ENCODE peak calls at places on chromosomes 16 and 17, in eight cellular contexts. M, N, X, P, S, O, U and I are unnamed samples. For H3K4me1 and H3K36me3, the result is how much of the 10 kb centered on the place peaks cover.

GRCh38 chr17:31674717-31675349 is 184.2 kb downstream of the COPRS start:
- DNase-seq in M (peak), N (no peak), X (no peak), P (no peak), S (no peak), O (peak), U (no peak), I (no peak)

GRCh38 chr16:46972971-46973456 is 460 bp downstream of the DNAJA2 start:
- DNase-seq in M (peak), N (no peak), X (peak), P (peak), S (peak), O (peak), U (peak), I (peak)

GRCh38 chr16:58329147-58329546 is 34.3 kb upstream of the PRSS54 start:
- DNase-seq in M (peak), N (no peak), X (no peak), P (no peak), S (no peak), O (no peak), U (no peak), I (no peak)

GRCh38 chr16:16033208-16033717 is 83.8 kb downstream of the ABCC1 start:
- DNase-seq in M (no peak), N (no peak), X (no peak), P (no peak), S (no peak), O (no peak), U (no peak), I (no peak)

GRCh38 chr17:73591278-73592078 is 52.8 kb downstream of the SDK2 start:
- DNase-seq in M (no peak), N (no peak), X (peak), P (peak), S (no peak), O (no peak), U (no peak), I (peak)

GRCh38 chr17:61562287-61562686 is 28.7 kb downstream of the NACA2 start:
- DNase-seq in M (no peak), N (no peak), X (no peak), P (no peak), S (no peak), O (no peak), U (no peak), I (no peak)

GRCh38 chr17:6408271-6408670 is 26.6 kb downstream of the AIPL1 start:
- DNase-seq in M (no peak), N (no peak), X (no peak), P (no peak), S (no peak), O (no peak), U (peak), I (no peak)

GRCh38 chr16:9607512-9608230 is 516.2 kb downstream of the HAPSTR1 start:
- DNase-seq in M (no peak), N (no peak), X (no peak), P (no peak), S (no peak), O (no peak), U (no peak), I (no peak)

GRCh38 chr16:58345574-58346354 is 46.5 kb upstream of the GINS3 start:
- DNase-seq in M (no peak), N (no peak), X (no peak), P (no peak), S (no peak), O (no peak), U (no peak), I (no peak)

GRCh38 chr16:71367243-71367976 is 8.9 kb downstream of the CALB2 start:
- DNase-seq in M (peak), N (no peak), X (no peak), P (peak), S (no peak), O (peak), U (no peak), I (no peak)

GRCh38 chr16:56246051-56246817 is 54.9 kb downstream of the GNAO1 start:
- DNase-seq in M (peak), N (no peak), X (no peak), P (no peak), S (no peak), O (no peak), U (peak), I (no peak)

GRCh38 chr17:80457236-80457856 is 19.1 kb downstream of the NPTX1 start:
- DNase-seq in M (no peak), N (no peak), X (no peak), P (no peak), S (no peak), O (no peak), U (no peak), I (no peak)

GRCh38 chr17:49746791-49747490 is 17.0 kb downstream of the FAM117A start:
- DNase-seq in M (no peak), N (no peak), X (no peak), P (peak), S (no peak), O (no peak), U (no peak), I (no peak)

GRCh38 chr17:49749730-49750129 is 14.2 kb downstream of the FAM117A start:
- DNase-seq in M (no peak), N (no peak), X (no peak), P (no peak), S (no peak), O (no peak), U (no peak), I (no peak)

GRCh38 chr17:49748791-49749190 is 15.1 kb downstream of the FAM117A start:
- DNase-seq in M (no peak), N (no peak), X (no peak), P (peak), S (no peak), O (no peak), U (no peak), I (no peak)

GRCh38 chr17:49748223-49748622 is 15.7 kb downstream of the FAM117A start:
- DNase-seq in M (no peak), N (no peak), X (no peak), P (no peak), S (no peak), O (no peak), U (no peak), I (no peak)

DNA sequence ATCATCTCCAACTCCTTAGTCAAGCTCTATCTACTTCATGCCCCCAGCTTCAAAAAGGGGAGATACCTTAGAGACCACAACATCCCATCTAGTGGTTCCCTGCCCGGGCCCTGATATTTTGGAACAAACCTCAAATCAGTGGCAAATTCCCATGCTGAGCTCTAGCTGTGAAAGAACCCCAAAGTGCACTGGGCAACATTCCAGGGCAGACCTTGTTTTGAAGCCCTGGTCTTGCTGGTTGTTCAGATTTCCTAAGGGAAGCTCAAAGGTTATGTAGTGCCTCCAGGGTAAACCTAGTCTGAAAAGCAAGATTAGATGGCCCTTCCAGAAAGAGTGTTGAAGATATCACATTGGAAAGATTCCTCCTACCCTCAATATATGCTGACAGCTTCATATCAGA is 16.3 kb downstream of the FAM117A start:
- DNase-seq in M (no peak), N (no peak), X (no peak), P (no peak), S (no peak), O (no peak), U (no peak), I (no peak)
- H3K4me1 ChIP-seq in M (under half), N (under half), X (under half), P (under half), S (under half), O (under half), U (under half), I (half or more)

GRCh38 chr16:89550421-89550988 is 10.0 kb upstream of the RPL13 start:
- DNase-seq in M (no peak), N (no peak), X (no peak), P (no peak), S (no peak), O (no peak), U (no peak), I (no peak)
- H3K36me3 ChIP-seq in M (under half), N (half or more), X (under half), P (under half), S (half or more), O (half or more), U (under half), I (half or more)

GRCh38 chr17:76547642-76548202 is 7.9 kb downstream of the PRCD start:
- DNase-seq in M (no peak), N (no peak), X (no peak), P (no peak), S (no peak), O (no peak), U (no peak), I (no peak)
- H3K4me1 ChIP-seq in M (half or more), N (under half), X (under half), P (under half), S (under half), O (under half), U (under half), I (under half)

DNA sequence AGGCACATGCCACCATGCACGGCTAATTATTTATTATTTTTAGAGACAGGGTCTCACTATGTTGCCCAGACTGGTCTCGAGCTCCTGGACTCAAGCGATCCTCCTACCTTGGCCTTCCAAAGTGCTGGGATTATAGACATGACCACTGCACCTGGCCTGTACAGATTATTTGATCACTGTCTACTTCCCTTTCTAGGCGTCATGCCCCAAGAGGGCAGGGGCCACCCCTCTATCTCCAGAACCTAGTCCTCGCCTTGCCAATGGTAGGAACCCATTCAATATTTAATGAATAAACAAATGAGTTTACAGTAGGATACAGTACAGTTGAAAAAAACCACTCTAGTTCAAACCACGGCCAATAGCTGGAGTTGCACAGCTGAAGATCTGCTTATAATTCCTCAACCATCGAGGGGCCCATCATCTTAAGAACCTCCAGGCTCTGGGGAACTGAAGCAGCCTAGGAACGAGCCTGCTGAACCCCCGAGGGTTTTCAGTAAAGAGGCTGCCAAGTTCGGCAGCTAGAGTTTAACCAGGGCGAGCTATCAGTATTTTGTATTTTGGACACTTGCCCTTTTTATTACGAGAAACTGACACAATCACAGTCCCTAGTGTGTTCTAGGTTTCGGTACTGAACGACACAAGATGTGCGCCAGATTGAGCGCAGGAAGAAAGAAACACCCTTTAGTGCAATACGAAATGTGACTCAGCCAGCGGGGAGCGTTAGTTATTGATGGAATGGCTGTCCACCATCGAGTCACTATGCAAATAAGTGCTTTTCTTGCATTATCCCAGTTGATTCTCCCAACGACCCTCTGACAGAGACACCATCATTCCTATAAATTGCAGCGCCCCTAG is 14.6 kb downstream of the ADCY9 start:
- DNase-seq in M (no peak), N (no peak), X (no peak), P (no peak), S (no peak), O (no peak), U (no peak), I (peak)
- H3K36me3 ChIP-seq in M (under half), N (under half), X (under half), P (under half), S (under half), O (under half), U (under half), I (under half)

DNA sequence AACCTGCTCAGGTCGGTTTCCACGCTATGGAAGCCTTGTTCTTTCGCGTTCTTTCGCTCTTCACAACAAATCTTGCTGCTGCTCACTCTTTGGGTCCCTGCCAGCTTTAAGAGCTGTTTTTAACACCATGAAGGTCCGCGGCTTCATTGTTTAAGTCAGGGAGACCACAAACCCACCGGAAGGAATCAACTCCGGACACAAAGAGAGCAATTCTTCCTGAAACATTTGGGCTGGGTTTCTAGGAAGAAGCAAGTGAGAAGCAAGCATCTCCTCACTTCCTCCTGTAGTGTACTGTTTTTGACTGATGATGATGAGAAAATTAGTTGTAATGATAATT is 2.1 kb upstream of the CBX1 start:
- DNase-seq in M (no peak), N (no peak), X (no peak), P (no peak), S (no peak), O (no peak), U (no peak), I (peak)
- H3K4me1 ChIP-seq in M (under half), N (under half), X (under half), P (under half), S (under half), O (under half), U (under half), I (under half)

GRCh38 chr17:1490643-1491405 is 1.7 kb downstream of the MYO1C start:
- DNase-seq in M (peak), N (no peak), X (peak), P (peak), S (peak), O (peak), U (peak), I (peak)
- H3K36me3 ChIP-seq in M (under half), N (under half), X (under half), P (under half), S (under half), O (under half), U (under half), I (under half)